ENCODE peak calls at places on chromosomes 7 and 10, in four cellular contexts. F is transverse colon, M is HCT116, E is prostate gland. I is an unnamed sample.

GRCh38 chr10:126640391-126640790 is 30.1 kb downstream of the C10orf90 start:
- DNase-seq in F (no peak), M (no peak), E (no peak), I (no peak)

GRCh38 chr10:1300218-1300617 is 244.0 kb downstream of the WDR37 start:
- DNase-seq in F (no peak), M (no peak), E (no peak), I (no peak)

GRCh38 chr7:69246758-69247157 is 351.5 kb upstream of the AUTS2 start:
- DNase-seq in F (peak), M (no peak), E (no peak), I (no peak)

GRCh38 chr7:51639661-51640340 is 323.2 kb upstream of the COBL start:
- DNase-seq in F (no peak), M (peak), E (no peak), I (no peak)

GRCh38 chr7:102444961-102445673 is 11.7 kb downstream of the ORAI2 start:
- DNase-seq in F (peak), M (no peak), E (no peak), I (no peak)

GRCh38 chr7:131238260-131238940 is 89.3 kb upstream of the MKLN1 start:
- DNase-seq in F (no peak), M (no peak), E (no peak), I (no peak)

GRCh38 chr7:5228066-5228465 is 38.0 kb downstream of the WIPI2 start:
- DNase-seq in F (no peak), M (no peak), E (no peak), I (no peak)

GRCh38 chr7:50782376-50783208 is at the start of gene GRB10:
- DNase-seq in F (no peak), M (no peak), E (no peak), I (no peak)

GRCh38 chr7:16649196-16649595 is 3.2 kb downstream of the BZW2 start:
- DNase-seq in F (no peak), M (no peak), E (no peak), I (no peak)

GRCh38 chr7:141416691-141417268 is 134.4 kb upstream of the AGK start:
- DNase-seq in F (no peak), M (no peak), E (no peak), I (no peak)

GRCh38 chr7:130292682-130293257 is at the start of gene CPA4:
- DNase-seq in F (no peak), M (peak), E (no peak), I (no peak)

GRCh38 chr7:139674752-139675126 is 103.1 kb downstream of the HIPK2 start:
- DNase-seq in F (no peak), M (no peak), E (no peak), I (no peak)

GRCh38 chr7:155847821-155848435 is 35.7 kb upstream of the SHH start:
- DNase-seq in F (no peak), M (no peak), E (no peak), I (no peak)

GRCh38 chr7:123784263-123784662 is 35.5 kb upstream of the WASL start:
- DNase-seq in F (no peak), M (no peak), E (no peak), I (no peak)

DNA sequence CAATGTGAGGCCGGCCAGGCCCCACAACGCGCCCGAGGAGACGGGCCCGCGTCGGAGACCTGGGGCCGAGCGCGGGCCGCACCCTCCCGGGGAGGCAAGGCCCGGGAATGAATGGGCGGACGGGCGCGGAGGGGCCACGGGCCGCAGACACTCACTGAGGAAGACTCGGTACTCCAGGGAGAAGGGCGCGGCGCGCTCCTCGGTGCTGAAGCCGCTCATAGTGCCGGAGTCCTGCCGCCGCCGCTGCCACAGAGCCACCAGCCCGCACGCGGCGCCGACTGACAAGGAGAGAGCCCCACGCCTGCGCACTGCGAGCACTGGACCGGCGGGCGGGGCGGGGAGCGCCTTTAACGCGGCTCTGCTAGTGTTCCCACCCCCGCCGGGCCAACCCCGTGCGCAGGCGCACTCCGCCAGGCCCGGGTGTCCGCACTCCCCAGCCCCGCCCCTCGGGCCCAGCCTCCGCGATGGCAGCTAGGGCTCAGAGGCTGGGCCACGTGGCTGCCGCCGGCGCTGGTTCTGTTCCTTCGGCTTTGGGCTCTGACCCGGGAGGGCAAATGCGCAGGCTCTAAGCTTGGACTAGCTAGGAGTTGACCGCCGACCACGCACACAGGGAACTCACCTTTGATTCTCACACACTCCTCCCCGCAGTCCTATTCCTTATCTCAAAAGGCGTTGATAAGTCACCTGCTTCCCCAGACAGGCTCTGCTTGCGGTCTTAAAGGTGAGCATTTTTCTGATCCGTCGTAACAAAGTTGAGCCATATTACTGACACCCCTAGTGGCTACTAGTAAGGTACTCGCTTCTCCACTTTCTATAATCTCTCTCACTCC is at the start of gene PPA1:
- DNase-seq in F (peak), M (peak), E (peak), I (peak)
- TF ChIP-seq POLR2A in F (peak), M (peak), E (peak), I (peak)

GRCh38 chr10:91190388-91190870 is 30.0 kb upstream of the PCGF5 start:
- DNase-seq in F (no peak), M (no peak), E (no peak), I (no peak)

GRCh38 chr10:91191581-91191919 is 28.9 kb upstream of the PCGF5 start:
- DNase-seq in F (no peak), M (no peak), E (no peak), I (no peak)

GRCh38 chr10:91188889-91189288 is 31.6 kb upstream of the PCGF5 start:
- DNase-seq in F (no peak), M (no peak), E (no peak), I (no peak)

GRCh38 chr10:91194497-91195179 is 25.8 kb upstream of the PCGF5 start:
- DNase-seq in F (no peak), M (no peak), E (no peak), I (no peak)

DNA sequence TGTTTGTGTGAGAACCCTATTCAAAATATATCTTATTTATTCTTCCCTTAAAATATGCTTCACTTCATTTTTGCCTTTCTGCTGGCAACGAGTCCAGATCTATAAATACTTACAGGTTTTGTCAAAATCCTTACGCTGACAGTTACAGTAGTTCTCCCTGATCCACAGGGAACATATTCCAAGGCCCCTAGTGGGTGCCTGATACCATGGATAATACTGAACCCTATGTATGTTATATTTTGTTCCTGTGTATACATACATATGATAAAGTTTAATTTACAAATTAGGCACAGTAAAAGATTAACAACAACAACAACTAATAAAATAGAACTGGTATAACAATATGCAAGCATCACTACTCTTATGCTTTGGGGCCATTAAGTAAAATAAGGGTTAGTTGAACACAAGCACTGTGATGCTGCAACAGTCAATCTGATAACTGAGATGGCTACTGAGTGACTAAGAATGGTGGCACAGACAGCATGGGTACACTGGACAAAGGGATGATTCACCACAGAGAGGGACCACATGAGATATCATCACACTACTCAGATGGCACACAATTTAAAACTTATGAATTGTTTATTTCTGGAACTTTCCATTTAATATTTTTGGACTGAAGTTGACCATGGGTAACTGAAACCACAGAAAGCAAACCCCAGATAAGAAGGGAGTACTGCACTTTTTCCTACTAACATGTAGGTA is 29.4 kb upstream of the PCGF5 start:
- DNase-seq in F (no peak), M (no peak), E (no peak), I (no peak)
- TF ChIP-seq POLR2AphosphoS5 in F (no peak), M (no peak), E (no peak), I (no peak)

DNA sequence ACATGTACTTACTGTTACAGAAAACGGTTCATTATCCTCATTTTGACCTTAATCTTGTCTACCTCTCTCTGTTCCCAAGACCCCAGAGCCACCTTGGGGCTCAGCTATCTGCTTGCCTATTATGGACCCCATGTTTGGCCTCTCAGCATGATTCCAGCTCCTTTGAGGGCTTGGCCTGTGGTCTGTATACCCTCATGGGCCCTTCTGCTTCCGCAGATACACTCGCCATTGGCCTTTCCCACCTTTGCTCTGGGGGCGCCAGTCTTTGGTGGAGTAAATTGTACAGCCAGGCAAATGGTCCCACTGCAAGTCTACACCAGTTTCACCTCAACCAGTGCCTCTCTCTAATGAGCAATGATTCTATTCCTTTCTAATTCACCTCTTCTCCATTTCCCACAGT is 109.2 kb upstream of the ZNF746 start:
- DNase-seq in F (no peak), M (no peak), E (no peak), I (no peak)
- TF ChIP-seq POLR2A in F (no peak), M (no peak), E (no peak), I (no peak)

GRCh38 chr10:15167411-15168295 is 840 bp downstream of the NMT2 start:
- DNase-seq in F (peak), M (peak), E (peak), I (peak)

GRCh38 chr10:15169555-15170407 is 1.3 kb upstream of the NMT2 start:
- DNase-seq in F (no peak), M (no peak), E (no peak), I (no peak)

GRCh38 chr10:15168296-15168780 is at the start of gene NMT2:
- DNase-seq in F (no peak), M (peak), E (no peak), I (peak)

GRCh38 chr10:15166325-15166724 is 2.2 kb downstream of the NMT2 start:
- DNase-seq in F (no peak), M (no peak), E (no peak), I (no peak)

GRCh38 chr10:15168781-15169554 is 475 bp upstream of the NMT2 start:
- DNase-seq in F (peak), M (peak), E (peak), I (peak)
- TF ChIP-seq POLR2AphosphoS5 in F (peak), M (peak), E (no peak), I (no peak)

GRCh38 chr7:8261711-8262695 is at the start of gene ICA1:
- DNase-seq in F (peak), M (no peak), E (peak), I (peak)
- TF ChIP-seq POLR2A in F (peak), M (no peak), E (peak), I (peak)

GRCh38 chr7:7505936-7506335 is 29.7 kb downstream of the COL28A1 start:
- DNase-seq in F (no peak), M (no peak), E (no peak), I (no peak)
- TF ChIP-seq POLR2AphosphoS5 in F (no peak), M (no peak), E (no peak), I (no peak)

DNA sequence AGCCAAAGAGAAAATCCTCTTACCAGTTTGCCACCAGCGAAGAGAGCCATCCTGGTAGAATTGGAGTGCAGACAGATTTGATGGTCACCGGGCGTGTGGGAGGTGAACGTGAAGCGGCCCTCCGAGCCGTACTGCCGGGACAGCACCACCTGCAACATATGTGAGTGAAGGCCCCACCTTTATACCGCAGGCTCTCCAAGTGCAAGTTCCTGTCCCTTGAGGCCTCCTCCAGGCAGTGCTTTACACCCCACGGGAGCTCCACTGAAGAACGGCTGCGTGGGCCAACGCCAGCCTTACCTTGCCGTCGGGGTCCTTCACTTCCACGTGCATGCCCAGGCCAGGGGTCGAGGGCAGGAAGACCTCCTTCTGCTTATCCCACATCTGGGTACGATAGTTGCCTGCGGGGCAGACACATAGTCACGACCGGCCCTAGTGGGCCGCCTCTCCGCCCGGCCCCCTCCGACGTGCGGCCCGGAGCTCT is 565 bp downstream of the TMED4 start:
- DNase-seq in F (peak), M (no peak), E (no peak), I (no peak)
- TF ChIP-seq POLR2A in F (no peak), M (no peak), E (no peak), I (no peak)

DNA sequence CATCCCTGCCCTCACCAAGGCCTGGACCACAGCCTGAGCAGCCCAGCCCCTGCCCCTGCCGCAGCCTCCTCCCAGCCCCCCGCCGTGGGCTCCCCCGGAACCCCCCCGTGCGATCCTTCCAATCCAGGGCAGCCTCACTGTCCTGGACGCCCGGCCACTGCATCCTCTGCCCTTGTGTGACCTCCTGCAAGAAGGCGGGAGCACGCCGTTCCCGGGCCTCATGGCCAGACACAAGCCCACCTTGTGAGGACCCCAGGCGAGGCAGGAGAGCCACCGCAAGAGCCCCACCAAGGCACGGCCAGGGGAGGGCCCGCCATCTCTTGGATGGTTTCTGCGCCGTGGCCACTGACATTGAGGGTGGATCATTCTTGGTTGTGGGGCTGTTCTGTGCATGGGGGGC is 7.8 kb upstream of the LFNG start:
- DNase-seq in F (no peak), M (no peak), E (no peak), I (no peak)
- TF ChIP-seq POLR2AphosphoS5 in F (no peak), M (no peak), E (no peak), I (no peak)

I was measured in breast epithelium.